ENCODE peak calls at places on chromosomes 16 and 17, in ten cellular contexts. K, G, H, O, M, R, N, B, P and U are unnamed samples.

GRCh38 chr17:12046786-12047185 is 26.1 kb downstream of the MAP2K4 start:
- DNase-seq in K (no peak), G (no peak), H (peak), O (no peak), M (no peak), R (no peak), N (no peak), B (no peak), P (no peak), U (no peak)

GRCh38 chr17:64765191-64765889 is 103.2 kb upstream of the SMURF2 start:
- DNase-seq in K (no peak), G (no peak), H (no peak), O (no peak), M (no peak), R (no peak), N (no peak), B (no peak), P (no peak), U (no peak)

GRCh38 chr17:39209317-39210092 is 9.4 kb downstream of the RPL19 start:
- DNase-seq in K (peak), G (peak), H (no peak), O (peak), M (peak), R (no peak), N (peak), B (peak), P (peak), U (no peak)

GRCh38 chr17:36697907-36698526 is 96.6 kb downstream of the MRM1 start:
- DNase-seq in K (no peak), G (no peak), H (peak), O (no peak), M (no peak), R (no peak), N (no peak), B (no peak), P (peak), U (no peak)

GRCh38 chr16:25177831-25178688 is 38.7 kb upstream of the AQP8 start:
- DNase-seq in K (peak), G (no peak), H (no peak), O (peak), M (peak), R (no peak), N (no peak), B (peak), P (peak), U (no peak)

GRCh38 chr17:28282596-28282995 is 36.4 kb upstream of the TMEM97 start:
- DNase-seq in K (no peak), G (no peak), H (no peak), O (no peak), M (no peak), R (no peak), N (no peak), B (no peak), P (no peak), U (no peak)

GRCh38 chr17:81599719-81600486 is 37.0 kb downstream of the NPLOC4 start:
- DNase-seq in K (no peak), G (peak), H (no peak), O (no peak), M (no peak), R (no peak), N (peak), B (no peak), P (no peak), U (no peak)

GRCh38 chr17:43085489-43085888 is 39.7 kb downstream of the BRCA1 start:
- DNase-seq in K (no peak), G (no peak), H (no peak), O (no peak), M (no peak), R (no peak), N (no peak), B (no peak), P (no peak), U (no peak)

GRCh38 chr17:54901230-54901847 is 687 bp downstream of the TOM1L1 start:
- DNase-seq in K (no peak), G (no peak), H (no peak), O (no peak), M (no peak), R (peak), N (no peak), B (no peak), P (no peak), U (peak)

GRCh38 chr16:78926723-78927200 is 673.8 kb downstream of the MAF start:
- DNase-seq in K (no peak), G (no peak), H (no peak), O (no peak), M (no peak), R (no peak), N (no peak), B (no peak), P (no peak), U (no peak)

GRCh38 chr17:82031885-82032627 is 578 bp downstream of the RAC3 start:
- DNase-seq in K (no peak), G (no peak), H (peak), O (no peak), M (no peak), R (no peak), N (no peak), B (no peak), P (peak), U (no peak)

GRCh38 chr17:78037280-78037679 is 78.8 kb downstream of the TNRC6C start:
- DNase-seq in K (no peak), G (no peak), H (peak), O (no peak), M (no peak), R (no peak), N (no peak), B (no peak), P (no peak), U (no peak)

GRCh38 chr17:69344939-69345338 is 18.0 kb upstream of the ABCA5 start:
- DNase-seq in K (no peak), G (no peak), H (no peak), O (no peak), M (no peak), R (peak), N (no peak), B (no peak), P (no peak), U (no peak)

GRCh38 chr17:43908111-43908721 is 880 bp upstream of the MPP2 start:
- DNase-seq in K (peak), G (peak), H (peak), O (no peak), M (peak), R (peak), N (peak), B (no peak), P (peak), U (peak)

GRCh38 chr16:22844426-22844825 is 30.5 kb downstream of the HS3ST2 start:
- DNase-seq in K (no peak), G (no peak), H (no peak), O (no peak), M (no peak), R (no peak), N (no peak), B (no peak), P (peak), U (no peak)

GRCh38 chr17:18119166-18119745 is 10.7 kb downstream of the MYO15A start:
- DNase-seq in K (no peak), G (no peak), H (no peak), O (peak), M (no peak), R (no peak), N (no peak), B (no peak), P (no peak), U (no peak)

GRCh38 chr17:80603380-80603779 is 58.7 kb downstream of the RPTOR start:
- DNase-seq in K (no peak), G (no peak), H (no peak), O (no peak), M (no peak), R (no peak), N (no peak), B (no peak), P (peak), U (no peak)

GRCh38 chr17:58534901-58535421 is 20.5 kb upstream of the MTMR4 start:
- DNase-seq in K (no peak), G (peak), H (no peak), O (no peak), M (no peak), R (peak), N (no peak), B (no peak), P (peak), U (peak)

GRCh38 chr16:17828012-17828411 is 357.3 kb upstream of the XYLT1 start:
- DNase-seq in K (no peak), G (no peak), H (no peak), O (no peak), M (no peak), R (no peak), N (no peak), B (no peak), P (peak), U (no peak)

GRCh38 chr17:42178817-42179216 is 2.1 kb downstream of the KCNH4 start:
- DNase-seq in K (no peak), G (no peak), H (no peak), O (peak), M (no peak), R (no peak), N (no peak), B (no peak), P (peak), U (no peak)

GRCh38 chr17:46916211-46916610 is 6.7 kb upstream of the GOSR2 start:
- DNase-seq in K (no peak), G (no peak), H (no peak), O (no peak), M (no peak), R (no peak), N (no peak), B (no peak), P (no peak), U (peak)

GRCh38 chr17:44922136-44922535 is 6.8 kb upstream of the GFAP start:
- DNase-seq in K (no peak), G (no peak), H (no peak), O (no peak), M (no peak), R (no peak), N (peak), B (peak), P (no peak), U (no peak)

GRCh38 chr17:6555331-6556120 is 829 bp downstream of the PITPNM3 start:
- DNase-seq in K (peak), G (no peak), H (no peak), O (no peak), M (no peak), R (no peak), N (no peak), B (peak), P (peak), U (peak)

GRCh38 chr16:8936421-8936820 is 27.3 kb downstream of the USP7 start:
- DNase-seq in K (no peak), G (no peak), H (peak), O (peak), M (no peak), R (peak), N (no peak), B (no peak), P (peak), U (peak)

GRCh38 chr17:74646231-74646630 is 22.7 kb upstream of the CD300E start:
- DNase-seq in K (no peak), G (no peak), H (peak), O (no peak), M (no peak), R (peak), N (no peak), B (no peak), P (peak), U (peak)

GRCh38 chr16:23107878-23108277 is 41.4 kb downstream of the USP31 start:
- DNase-seq in K (no peak), G (no peak), H (no peak), O (no peak), M (no peak), R (no peak), N (no peak), B (no peak), P (no peak), U (no peak)

GRCh38 chr17:49715221-49715620 is 7.5 kb upstream of the SLC35B1 start:
- DNase-seq in K (no peak), G (no peak), H (no peak), O (no peak), M (no peak), R (no peak), N (no peak), B (no peak), P (no peak), U (no peak)

GRCh38 chr17:68029512-68030215 is 5.9 kb upstream of the KPNA2 start:
- DNase-seq in K (no peak), G (no peak), H (no peak), O (peak), M (no peak), R (no peak), N (no peak), B (no peak), P (no peak), U (no peak)
- TF ChIP-seq POLR2A in K (no peak), G (no peak), H (no peak), O (no peak), M (no peak), R (no peak), N (no peak), B (no peak), P (no peak), U (no peak)

GRCh38 chr17:2068101-2068518 is 13.2 kb downstream of the HIC1 start:
- DNase-seq in K (no peak), G (no peak), H (no peak), O (no peak), M (peak), R (no peak), N (peak), B (no peak), P (no peak), U (no peak)

GRCh38 chr17:2068589-2069051 is 13.7 kb downstream of the HIC1 start:
- DNase-seq in K (peak), G (no peak), H (no peak), O (no peak), M (peak), R (no peak), N (no peak), B (no peak), P (no peak), U (no peak)

GRCh38 chr17:2071421-2072281 is 16.7 kb downstream of the HIC1 start:
- DNase-seq in K (peak), G (peak), H (no peak), O (peak), M (peak), R (no peak), N (peak), B (no peak), P (peak), U (no peak)

GRCh38 chr17:2071024-2071385 is 16.1 kb downstream of the HIC1 start:
- DNase-seq in K (no peak), G (no peak), H (no peak), O (no peak), M (no peak), R (no peak), N (no peak), B (no peak), P (no peak), U (no peak)

GRCh38 chr17:2070241-2071023 is 15.5 kb downstream of the HIC1 start:
- DNase-seq in K (no peak), G (no peak), H (no peak), O (peak), M (peak), R (no peak), N (no peak), B (no peak), P (no peak), U (no peak)
- TF ChIP-seq POLR2A in K (no peak), G (no peak), H (no peak), O (no peak), M (no peak), R (no peak), N (no peak), B (no peak), P (no peak), U (no peak)

DNA sequence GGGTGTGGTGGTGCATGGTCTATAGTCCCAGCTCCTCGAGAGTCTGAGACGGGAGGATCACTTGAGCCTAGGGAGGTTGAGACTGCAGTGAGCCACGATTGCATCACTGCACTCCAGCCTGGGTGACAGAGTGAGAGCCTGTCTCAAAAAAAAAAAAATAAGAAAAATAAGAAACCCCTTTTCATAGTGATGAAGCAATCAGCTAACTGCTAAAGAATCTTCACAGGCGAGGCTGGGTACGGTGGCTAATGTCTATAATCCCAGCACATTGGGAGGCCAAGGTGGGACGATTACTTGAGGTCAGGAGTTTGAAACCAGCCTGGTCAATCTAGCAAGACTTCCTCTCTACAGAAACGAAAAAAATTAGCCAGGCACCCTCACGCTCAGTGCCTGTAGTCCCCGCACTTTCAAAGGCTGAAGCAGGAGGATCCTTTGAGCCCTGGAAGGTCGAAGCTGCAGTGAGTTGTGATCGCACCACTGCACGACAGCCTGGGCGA is 766 bp downstream of the SLFN12L start:
- DNase-seq in K (no peak), G (no peak), H (no peak), O (no peak), M (no peak), R (no peak), N (no peak), B (no peak), P (peak), U (no peak)
- TF ChIP-seq POLR2A in K (no peak), G (no peak), H (no peak), O (no peak), M (no peak), R (no peak), N (no peak), B (no peak), P (no peak), U (no peak)

GRCh38 chr16:87492721-87493554 is at the start of gene ZCCHC14:
- DNase-seq in K (peak), G (peak), H (peak), O (peak), M (peak), R (peak), N (peak), B (peak), P (peak), U (peak)
- TF ChIP-seq POLR2A in K (peak), G (peak), H (peak), O (peak), M (peak), R (peak), N (no peak), B (no peak), P (no peak), U (peak)